ENCODE peak calls at places on chromosomes 5 and 9, in ten cellular contexts. Z is B cell; I is MM.1S; S is neural progenitor cell; O is CD8-positive, alpha-beta T cell; G is Peyer's patch; X is colonic mucosa; A is SK-N-SH; H is GM23338; R is Calu3. N is an unnamed sample.

GRCh38 chr5:73996181-73996770 is 370.3 kb downstream of the ARHGEF28 start:
- DNase-seq in Z (no peak), I (no peak), S (no peak), O (no peak), G (no peak), X (no peak), A (no peak), H (no peak), R (no peak), N (no peak)

GRCh38 chr5:139481580-139482049 is 943 bp downstream of the STING1 start:
- DNase-seq in Z (no peak), I (no peak), S (no peak), O (no peak), G (no peak), X (peak), A (peak), H (peak), R (peak), N (no peak)

GRCh38 chr5:126464959-126465358 is 41.8 kb downstream of the GRAMD2B start:
- DNase-seq in Z (no peak), I (no peak), S (no peak), O (no peak), G (peak), X (peak), A (no peak), H (no peak), R (peak), N (no peak)

GRCh38 chr9:75788006-75788634 is 102.4 kb upstream of the PCSK5 start:
- DNase-seq in Z (no peak), I (no peak), S (no peak), O (no peak), G (no peak), X (no peak), A (no peak), H (no peak), R (no peak), N (no peak)

GRCh38 chr9:95316794-95317118 is 753 bp downstream of the FANCC start:
- DNase-seq in Z (peak), I (peak), S (peak), O (no peak), G (peak), X (peak), A (peak), H (peak), R (peak), N (peak)

GRCh38 chr5:141359790-141360426 is at the start of gene PCDHGB2:
- DNase-seq in Z (no peak), I (peak), S (peak), O (no peak), G (no peak), X (no peak), A (peak), H (peak), R (no peak), N (peak)

GRCh38 chr9:116430849-116431248 is 256.3 kb upstream of the TRIM32 start:
- DNase-seq in Z (no peak), I (no peak), S (no peak), O (no peak), G (no peak), X (no peak), A (no peak), H (no peak), R (no peak), N (no peak)

GRCh38 chr5:127878174-127878750 is 175.1 kb downstream of the CCDC192 start:
- DNase-seq in Z (no peak), I (peak), S (peak), O (no peak), G (peak), X (peak), A (peak), H (peak), R (peak), N (no peak)

GRCh38 chr9:37522971-37523370 is 37.2 kb downstream of the POLR1E start:
- DNase-seq in Z (no peak), I (no peak), S (no peak), O (no peak), G (no peak), X (no peak), A (no peak), H (no peak), R (no peak), N (no peak)

GRCh38 chr5:112396430-112396829 is 22.6 kb downstream of the EPB41L4A start:
- DNase-seq in Z (no peak), I (no peak), S (no peak), O (no peak), G (no peak), X (no peak), A (no peak), H (no peak), R (no peak), N (no peak)

GRCh38 chr5:81269751-81270686 is 31.4 kb upstream of the ZCCHC9 start:
- DNase-seq in Z (no peak), I (no peak), S (peak), O (no peak), G (no peak), X (no peak), A (no peak), H (peak), R (no peak), N (no peak)

GRCh38 chr9:131278421-131279111 is 2.3 kb upstream of the FAM78A start:
- DNase-seq in Z (no peak), I (no peak), S (no peak), O (no peak), G (no peak), X (no peak), A (no peak), H (no peak), R (no peak), N (no peak)

GRCh38 chr5:111432828-111433536 is 79.4 kb downstream of the STARD4 start:
- DNase-seq in Z (no peak), I (no peak), S (no peak), O (no peak), G (no peak), X (no peak), A (no peak), H (no peak), R (no peak), N (no peak)

GRCh38 chr5:110376281-110376916 is 350.1 kb downstream of the TMEM232 start:
- DNase-seq in Z (no peak), I (no peak), S (peak), O (no peak), G (no peak), X (no peak), A (no peak), H (peak), R (no peak), N (no peak)

GRCh38 chr9:91771027-91771426 is 179.0 kb downstream of the ROR2 start:
- DNase-seq in Z (no peak), I (no peak), S (peak), O (no peak), G (no peak), X (peak), A (no peak), H (peak), R (no peak), N (no peak)

GRCh38 chr5:112800901-112801300 is 60.2 kb upstream of the SRP19 start:
- DNase-seq in Z (no peak), I (no peak), S (no peak), O (no peak), G (no peak), X (no peak), A (no peak), H (no peak), R (no peak), N (no peak)

GRCh38 chr9:114097613-114098020 is 1.5 kb downstream of the KIF12 start:
- DNase-seq in Z (no peak), I (no peak), S (peak), O (no peak), G (peak), X (peak), A (peak), H (no peak), R (peak), N (no peak)

GRCh38 chr9:37198034-37198718 is 77.8 kb downstream of the ZCCHC7 start:
- DNase-seq in Z (no peak), I (no peak), S (no peak), O (no peak), G (no peak), X (no peak), A (no peak), H (no peak), R (no peak), N (no peak)

GRCh38 chr5:55219770-55220169 is 7.3 kb downstream of the MCIDAS start:
- DNase-seq in Z (no peak), I (no peak), S (no peak), O (no peak), G (no peak), X (no peak), A (no peak), H (no peak), R (no peak), N (no peak)

GRCh38 chr5:147860641-147861025 is 17.9 kb upstream of the SCGB3A2 start:
- DNase-seq in Z (no peak), I (no peak), S (no peak), O (no peak), G (no peak), X (peak), A (no peak), H (no peak), R (peak), N (no peak)

GRCh38 chr9:112761912-112762651 is 11.5 kb downstream of the SNX30 start:
- DNase-seq in Z (no peak), I (no peak), S (no peak), O (no peak), G (no peak), X (no peak), A (no peak), H (no peak), R (no peak), N (no peak)

GRCh38 chr5:179803651-179804598 is 2.7 kb downstream of the MGAT4B start:
- DNase-seq in Z (peak), I (no peak), S (no peak), O (no peak), G (peak), X (peak), A (no peak), H (no peak), R (no peak), N (peak)

GRCh38 chr9:134344068-134344820 is 18.0 kb downstream of the RXRA start:
- DNase-seq in Z (no peak), I (no peak), S (no peak), O (peak), G (no peak), X (no peak), A (no peak), H (peak), R (no peak), N (no peak)

GRCh38 chr9:581673-582497 is 259.6 kb upstream of the DMRT1 start:
- DNase-seq in Z (no peak), I (no peak), S (peak), O (no peak), G (no peak), X (no peak), A (peak), H (peak), R (peak), N (peak)

GRCh38 chr5:66864240-66864884 is 268.2 kb downstream of the MAST4 start:
- DNase-seq in Z (no peak), I (peak), S (no peak), O (no peak), G (no peak), X (no peak), A (no peak), H (peak), R (no peak), N (peak)

GRCh38 chr5:124724357-124725039 is 21.9 kb downstream of the ZNF608 start:
- DNase-seq in Z (no peak), I (no peak), S (no peak), O (no peak), G (no peak), X (no peak), A (no peak), H (no peak), R (no peak), N (peak)

GRCh38 chr9:35107337-35108290 is 4.7 kb upstream of the STOML2 start:
- DNase-seq in Z (no peak), I (no peak), S (no peak), O (no peak), G (no peak), X (no peak), A (no peak), H (no peak), R (no peak), N (no peak)

GRCh38 chr9:98344581-98344980 is 89.1 kb upstream of the TBC1D2 start:
- DNase-seq in Z (no peak), I (no peak), S (no peak), O (no peak), G (no peak), X (no peak), A (no peak), H (no peak), R (no peak), N (no peak)

GRCh38 chr5:82074968-82075367 is 103.1 kb downstream of the ATG10 start:
- DNase-seq in Z (no peak), I (no peak), S (peak), O (no peak), G (no peak), X (no peak), A (no peak), H (no peak), R (no peak), N (no peak)

GRCh38 chr5:16886366-16886736 is 49.7 kb downstream of the MYO10 start:
- DNase-seq in Z (no peak), I (no peak), S (no peak), O (no peak), G (no peak), X (no peak), A (no peak), H (no peak), R (no peak), N (no peak)

GRCh38 chr9:86424246-86424891 is 70.2 kb upstream of the TUT7 start:
- DNase-seq in Z (no peak), I (no peak), S (no peak), O (no peak), G (no peak), X (no peak), A (no peak), H (no peak), R (no peak), N (no peak)

GRCh38 chr9:111197251-111197650 is 132.8 kb downstream of the OR2K2 start:
- DNase-seq in Z (no peak), I (no peak), S (no peak), O (no peak), G (no peak), X (no peak), A (no peak), H (no peak), R (no peak), N (no peak)

GRCh38 chr9:71929791-71930440 is 18.5 kb downstream of the C9orf85 start:
- DNase-seq in Z (no peak), I (no peak), S (no peak), O (no peak), G (no peak), X (no peak), A (no peak), H (no peak), R (no peak), N (no peak)
- TF ChIP-seq CTCF in Z (no peak), I (no peak), S (no peak), O (no peak), G (no peak), X (no peak), A (no peak), H (no peak), R (no peak), N (no peak)

GRCh38 chr5:177520271-177520670 is 3.5 kb upstream of the DDX41 start:
- DNase-seq in Z (no peak), I (no peak), S (no peak), O (no peak), G (peak), X (no peak), A (no peak), H (no peak), R (no peak), N (no peak)

GRCh38 chr5:177523711-177524538 is 7.2 kb upstream of the DDX41 start:
- DNase-seq in Z (no peak), I (no peak), S (no peak), O (no peak), G (peak), X (no peak), A (no peak), H (no peak), R (no peak), N (no peak)

GRCh38 chr5:177519463-177520235 is 2.9 kb upstream of the DDX41 start:
- DNase-seq in Z (no peak), I (no peak), S (no peak), O (no peak), G (peak), X (no peak), A (no peak), H (no peak), R (no peak), N (no peak)

GRCh38 chr5:177524539-177524900 is 7.8 kb upstream of the DDX41 start:
- DNase-seq in Z (no peak), I (no peak), S (no peak), O (no peak), G (peak), X (no peak), A (no peak), H (no peak), R (no peak), N (no peak)

DNA sequence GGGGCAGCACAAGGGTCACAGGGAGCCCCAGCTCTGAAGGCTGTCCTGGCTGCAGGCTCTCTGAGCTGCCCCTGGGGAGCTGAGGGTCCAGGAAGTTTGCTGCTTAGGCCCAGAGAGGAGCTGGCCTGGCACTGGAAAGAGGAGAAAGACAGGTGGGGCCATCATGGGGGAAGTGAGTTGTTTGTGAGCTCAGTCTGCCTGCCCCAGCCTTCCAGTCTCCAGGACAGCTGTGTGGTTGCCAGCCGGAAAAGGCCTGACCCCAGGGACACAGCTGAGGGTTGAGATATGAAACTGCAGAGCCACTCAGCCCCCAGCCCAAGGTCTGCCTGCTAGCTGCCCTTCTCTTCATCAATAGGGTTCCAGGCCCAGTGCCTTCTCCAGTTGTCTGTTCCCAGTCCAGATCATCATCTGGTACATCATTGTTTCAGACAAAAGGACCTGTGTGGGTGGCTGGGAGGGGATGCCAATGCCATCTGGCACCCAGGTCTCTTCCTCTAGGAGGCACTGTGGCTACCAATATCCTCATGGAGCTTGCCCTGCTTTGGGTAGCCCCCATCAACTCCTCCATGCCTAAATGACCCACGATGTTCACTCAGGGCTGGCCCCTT is 4.2 kb upstream of the DDX41 start:
- DNase-seq in Z (no peak), I (no peak), S (no peak), O (no peak), G (peak), X (no peak), A (no peak), H (no peak), R (no peak), N (no peak)
- TF ChIP-seq CTCF in Z (no peak), I (peak), S (peak), O (no peak), G (no peak), X (no peak), A (no peak), H (peak), R (no peak), N (no peak)

DNA sequence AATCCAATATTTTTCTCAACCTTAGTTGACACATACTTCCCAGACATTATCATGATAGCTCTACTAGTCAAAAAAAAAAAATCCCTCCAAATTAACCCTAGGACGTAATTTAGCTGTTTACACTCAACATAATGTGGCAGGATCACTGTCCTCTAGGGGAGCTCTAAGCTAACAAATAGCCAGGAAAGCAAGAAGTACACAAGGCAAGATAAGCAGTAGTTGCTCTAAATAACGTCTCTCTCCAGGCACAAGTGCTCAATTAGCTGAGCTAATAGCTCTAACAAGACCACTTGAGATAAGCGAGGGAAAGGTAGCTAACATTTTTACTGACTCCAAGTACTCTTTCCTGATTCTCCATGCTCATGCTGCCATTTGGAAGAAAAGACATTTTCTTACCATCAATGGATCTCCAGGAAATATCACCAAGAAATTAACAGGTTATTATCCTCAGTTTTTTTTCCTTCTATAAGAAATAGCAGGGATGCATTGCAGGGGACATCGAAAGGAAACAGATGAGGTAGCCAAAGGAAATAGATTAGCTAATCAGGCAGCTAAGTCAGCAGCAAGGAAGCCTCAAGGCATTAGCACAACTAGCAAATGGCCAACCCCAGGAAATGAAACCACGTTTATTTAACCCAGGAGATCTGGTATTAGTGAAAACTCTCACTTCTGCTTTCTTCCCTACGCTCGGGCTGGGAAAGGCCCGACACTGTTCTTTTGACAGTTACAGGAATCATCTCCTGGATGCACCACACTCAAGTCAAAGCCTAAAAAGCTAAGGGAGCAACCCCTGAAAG is 614.1 kb downstream of the PTPRD start:
- DNase-seq in Z (no peak), I (peak), S (peak), O (no peak), G (no peak), X (no peak), A (peak), H (peak), R (no peak), N (no peak)
- TF ChIP-seq CTCF in Z (no peak), I (peak), S (peak), O (no peak), G (no peak), X (no peak), A (peak), H (peak), R (no peak), N (no peak)

DNA sequence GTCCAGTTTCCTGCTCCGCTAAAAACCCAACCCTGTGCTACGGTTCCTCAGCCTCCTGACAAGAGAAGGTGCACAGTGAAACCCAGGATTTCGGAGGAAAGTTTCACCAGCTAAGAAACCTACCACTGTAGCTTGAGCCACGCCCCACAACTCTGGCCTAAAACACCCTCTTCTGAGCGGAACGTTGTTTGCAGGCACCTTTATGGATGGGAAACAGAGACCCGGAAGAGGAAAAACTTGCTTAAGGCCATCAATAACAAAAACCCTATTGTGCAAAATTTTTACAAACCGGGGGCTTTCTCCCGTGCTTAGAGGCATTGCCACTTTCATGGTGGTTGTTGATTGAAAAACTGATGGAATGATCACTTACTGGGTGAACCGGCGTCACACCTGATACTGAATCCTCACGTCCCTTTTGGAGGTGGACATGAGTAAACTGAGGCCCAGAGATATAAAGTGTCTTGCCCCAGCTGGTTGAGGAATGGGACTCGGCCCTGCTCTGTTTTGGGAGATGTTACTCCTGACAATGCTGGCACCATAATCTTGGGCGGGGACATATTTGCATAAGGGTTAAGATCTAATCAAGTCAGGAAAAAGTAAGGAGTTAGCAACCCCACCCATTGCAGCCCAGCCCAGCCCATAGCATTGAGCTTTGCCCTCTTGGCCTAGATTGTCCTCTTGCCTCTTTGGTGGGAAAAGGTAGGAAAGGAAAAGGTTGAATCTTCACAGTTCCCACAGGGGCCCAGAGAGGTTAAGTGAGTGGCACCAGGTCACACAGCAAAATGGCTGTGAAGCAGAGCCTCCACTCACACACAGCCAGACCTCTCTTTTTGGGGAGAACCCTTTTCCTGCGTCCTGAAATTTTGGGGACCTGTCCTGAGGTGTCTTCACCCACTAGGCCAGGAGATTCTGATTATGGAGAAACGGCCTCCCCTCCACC is 23.2 kb upstream of the PTGS1 start:
- DNase-seq in Z (no peak), I (no peak), S (no peak), O (no peak), G (no peak), X (peak), A (no peak), H (peak), R (peak), N (no peak)
- TF ChIP-seq CTCF in Z (no peak), I (no peak), S (no peak), O (no peak), G (no peak), X (no peak), A (no peak), H (peak), R (no peak), N (no peak)